ENCODE peak calls at places on chromosomes 12 and 14, in seven cellular contexts. B is glutamatergic neuron, M is body of pancreas, Y is astrocyte of the cerebellum, F is GM12878, D is NCI-H1694, C is posterior cingulate gyrus. L is an unnamed sample.

GRCh38 chr14:66511849-66512248 is 3.9 kb downstream of the GPHN start:
- DNase-seq in B (no peak), M (no peak), Y (no peak), F (no peak), D (no peak), C (no peak), L (no peak)

GRCh38 chr14:99818503-99819036 is 25.4 kb downstream of the EML1 start:
- DNase-seq in B (no peak), M (no peak), Y (no peak), F (no peak), D (no peak), C (no peak), L (no peak)

GRCh38 chr14:94373708-94374107 is 14.7 kb downstream of the SERPINA1 start:
- DNase-seq in B (no peak), M (no peak), Y (peak), F (no peak), D (no peak), C (no peak), L (no peak)

GRCh38 chr14:75277796-75278421 is 719 bp upstream of the FOS start:
- DNase-seq in B (no peak), M (no peak), Y (no peak), F (no peak), D (no peak), C (no peak), L (no peak)

GRCh38 chr14:61280526-61281185 is 482 bp downstream of the TMEM30B start:
- DNase-seq in B (peak), M (peak), Y (no peak), F (no peak), D (no peak), C (no peak), L (peak)

GRCh38 chr12:94056419-94057158 is 91.8 kb upstream of the PLXNC1 start:
- DNase-seq in B (no peak), M (no peak), Y (no peak), F (no peak), D (no peak), C (no peak), L (no peak)

GRCh38 chr14:86654558-86655184 is 1124.7 kb downstream of the FLRT2 start:
- DNase-seq in B (peak), M (peak), Y (peak), F (no peak), D (peak), C (peak), L (no peak)

GRCh38 chr12:57889541-57889989 is 43.0 kb upstream of the CTDSP2 start:
- DNase-seq in B (no peak), M (peak), Y (no peak), F (no peak), D (no peak), C (no peak), L (no peak)

GRCh38 chr12:75815756-75816155 is 215.8 kb downstream of the PHLDA1 start:
- DNase-seq in B (no peak), M (no peak), Y (no peak), F (no peak), D (no peak), C (no peak), L (no peak)

GRCh38 chr14:65824285-65824977 is 411.9 kb downstream of the FUT8 start:
- DNase-seq in B (peak), M (peak), Y (peak), F (peak), D (peak), C (peak), L (peak)

GRCh38 chr12:81570234-81570633 is 188.9 kb downstream of the PPFIA2 start:
- DNase-seq in B (no peak), M (no peak), Y (no peak), F (no peak), D (no peak), C (no peak), L (no peak)

L was measured in frontal cortex.